ENCODE peak calls at places on chromosomes 12 and 14, in eight cellular contexts. One of them, this sample, is unnamed. For H3K4me1, the result is how much of the 10 kb centered on the place peaks cover.

GRCh38 chr12:121278450-121279375 is 17.8 kb downstream of the CAMKK2 start:
- DNase-seq in stomach: no peak
- DNase-seq in HepG2: no peak
- DNase-seq in lung: peak
- DNase-seq in ascending aorta: no peak
- DNase-seq in upper lobe of right lung: no peak
- DNase-seq in uterus: no peak
- DNase-seq in esophagus squamous epithelium: no peak
- DNase-seq in this sample: peak

GRCh38 chr14:23638414-23639047 is 2.4 kb downstream of the DHRS2 start:
- DNase-seq in stomach: no peak
- DNase-seq in HepG2: peak
- DNase-seq in lung: no peak
- DNase-seq in ascending aorta: no peak
- DNase-seq in upper lobe of right lung: no peak
- DNase-seq in uterus: no peak
- DNase-seq in esophagus squamous epithelium: no peak
- DNase-seq in this sample: no peak

GRCh38 chr14:100290607-100291304 is 15.5 kb downstream of the SLC25A29 start:
- DNase-seq in stomach: no peak
- DNase-seq in HepG2: peak
- DNase-seq in lung: no peak
- DNase-seq in ascending aorta: peak
- DNase-seq in upper lobe of right lung: peak
- DNase-seq in uterus: peak
- DNase-seq in esophagus squamous epithelium: no peak
- DNase-seq in this sample: no peak

GRCh38 chr12:30701056-30701455 is 5.4 kb upstream of the IPO8 start:
- DNase-seq in stomach: no peak
- DNase-seq in HepG2: no peak
- DNase-seq in lung: no peak
- DNase-seq in ascending aorta: no peak
- DNase-seq in upper lobe of right lung: no peak
- DNase-seq in uterus: no peak
- DNase-seq in esophagus squamous epithelium: no peak
- DNase-seq in this sample: no peak

GRCh38 chr14:69882086-69882864 is 3.1 kb downstream of the SMOC1 start:
- DNase-seq in stomach: no peak
- DNase-seq in HepG2: no peak
- DNase-seq in lung: no peak
- DNase-seq in ascending aorta: no peak
- DNase-seq in upper lobe of right lung: no peak
- DNase-seq in uterus: no peak
- DNase-seq in esophagus squamous epithelium: no peak
- DNase-seq in this sample: no peak

GRCh38 chr12:104296718-104297117 is 6.8 kb upstream of the EID3 start:
- DNase-seq in stomach: no peak
- DNase-seq in HepG2: no peak
- DNase-seq in lung: no peak
- DNase-seq in ascending aorta: no peak
- DNase-seq in upper lobe of right lung: no peak
- DNase-seq in uterus: no peak
- DNase-seq in esophagus squamous epithelium: no peak
- DNase-seq in this sample: no peak

GRCh38 chr12:131833896-131834641 is 5.9 kb downstream of the MMP17 start:
- DNase-seq in stomach: no peak
- DNase-seq in HepG2: no peak
- DNase-seq in lung: no peak
- DNase-seq in ascending aorta: no peak
- DNase-seq in upper lobe of right lung: no peak
- DNase-seq in uterus: no peak
- DNase-seq in esophagus squamous epithelium: no peak
- DNase-seq in this sample: no peak

GRCh38 chr14:75631453-75631831 is 29.2 kb downstream of the ERG28 start:
- DNase-seq in stomach: no peak
- DNase-seq in HepG2: no peak
- DNase-seq in lung: no peak
- DNase-seq in ascending aorta: no peak
- DNase-seq in upper lobe of right lung: no peak
- DNase-seq in uterus: no peak
- DNase-seq in esophagus squamous epithelium: no peak
- DNase-seq in this sample: no peak

GRCh38 chr12:108666326-108666995 is 32.8 kb upstream of the SELPLG start:
- DNase-seq in stomach: no peak
- DNase-seq in HepG2: peak
- DNase-seq in lung: no peak
- DNase-seq in ascending aorta: no peak
- DNase-seq in upper lobe of right lung: no peak
- DNase-seq in uterus: peak
- DNase-seq in esophagus squamous epithelium: no peak
- DNase-seq in this sample: peak

GRCh38 chr14:65110525-65110924 is 8.2 kb upstream of the MAX start:
- DNase-seq in stomach: no peak
- DNase-seq in HepG2: no peak
- DNase-seq in lung: no peak
- DNase-seq in ascending aorta: no peak
- DNase-seq in upper lobe of right lung: no peak
- DNase-seq in uterus: no peak
- DNase-seq in esophagus squamous epithelium: no peak
- DNase-seq in this sample: no peak

GRCh38 chr12:120801146-120801545 is 75.5 kb downstream of the ACADS start:
- DNase-seq in stomach: no peak
- DNase-seq in HepG2: no peak
- DNase-seq in lung: no peak
- DNase-seq in ascending aorta: no peak
- DNase-seq in upper lobe of right lung: no peak
- DNase-seq in uterus: no peak
- DNase-seq in esophagus squamous epithelium: no peak
- DNase-seq in this sample: no peak

GRCh38 chr14:26773906-26774593 is 176.2 kb upstream of the NOVA1 start:
- DNase-seq in stomach: no peak
- DNase-seq in HepG2: no peak
- DNase-seq in lung: no peak
- DNase-seq in ascending aorta: no peak
- DNase-seq in upper lobe of right lung: no peak
- DNase-seq in uterus: no peak
- DNase-seq in esophagus squamous epithelium: no peak
- DNase-seq in this sample: no peak

GRCh38 chr14:26775765-26776577 is 178.1 kb upstream of the NOVA1 start:
- DNase-seq in stomach: no peak
- DNase-seq in HepG2: no peak
- DNase-seq in lung: no peak
- DNase-seq in ascending aorta: no peak
- DNase-seq in upper lobe of right lung: no peak
- DNase-seq in uterus: no peak
- DNase-seq in esophagus squamous epithelium: no peak
- DNase-seq in this sample: no peak
- H3K4me3 ChIP-seq in stomach: no peak
- H3K4me3 ChIP-seq in HepG2: no peak
- H3K4me3 ChIP-seq in lung: no peak
- H3K4me3 ChIP-seq in ascending aorta: no peak
- H3K4me3 ChIP-seq in upper lobe of right lung: no peak
- H3K4me3 ChIP-seq in uterus: no peak
- H3K4me3 ChIP-seq in esophagus squamous epithelium: no peak
- H3K4me3 ChIP-seq in this sample: no peak

DNA sequence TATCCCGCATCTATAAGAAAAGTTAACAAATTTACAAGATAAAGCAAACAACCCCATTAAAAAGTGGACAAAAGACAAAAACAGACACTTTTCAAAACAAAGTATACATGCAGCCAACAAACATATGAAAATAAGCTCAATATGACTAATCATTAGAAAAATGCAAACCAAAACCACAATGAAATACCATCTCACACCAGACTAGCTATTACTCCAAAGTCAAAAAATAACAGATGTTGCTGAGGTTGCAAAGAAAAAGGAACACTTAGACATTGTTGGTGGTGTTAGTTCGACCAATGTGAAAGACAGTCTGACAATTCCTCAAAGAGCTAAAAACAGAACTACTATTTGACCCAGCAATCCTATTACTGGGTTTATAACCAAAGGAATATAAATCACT is 968.6 kb upstream of the USP15 start:
- DNase-seq in stomach: no peak
- DNase-seq in HepG2: no peak
- DNase-seq in lung: no peak
- DNase-seq in ascending aorta: no peak
- DNase-seq in upper lobe of right lung: no peak
- DNase-seq in uterus: no peak
- DNase-seq in esophagus squamous epithelium: no peak
- DNase-seq in this sample: no peak
- H3K4me1 ChIP-seq in stomach: under half
- H3K4me1 ChIP-seq in HepG2: under half
- H3K4me1 ChIP-seq in lung: under half
- H3K4me1 ChIP-seq in ascending aorta: under half
- H3K4me1 ChIP-seq in upper lobe of right lung: under half
- H3K4me1 ChIP-seq in uterus: under half
- H3K4me1 ChIP-seq in esophagus squamous epithelium: under half
- H3K4me1 ChIP-seq in this sample: under half

GRCh38 chr12:6602526-6602925 is 4.7 kb downstream of the CHD4 start:
- DNase-seq in stomach: no peak
- DNase-seq in HepG2: no peak
- DNase-seq in lung: no peak
- DNase-seq in ascending aorta: no peak
- DNase-seq in upper lobe of right lung: no peak
- DNase-seq in uterus: no peak
- DNase-seq in esophagus squamous epithelium: no peak
- DNase-seq in this sample: no peak
- H3K27ac ChIP-seq in stomach: peak
- H3K27ac ChIP-seq in HepG2: no peak
- H3K27ac ChIP-seq in lung: no peak
- H3K27ac ChIP-seq in ascending aorta: peak
- H3K27ac ChIP-seq in upper lobe of right lung: peak
- H3K27ac ChIP-seq in uterus: peak
- H3K27ac ChIP-seq in esophagus squamous epithelium: peak
- H3K27ac ChIP-seq in this sample: no peak

DNA sequence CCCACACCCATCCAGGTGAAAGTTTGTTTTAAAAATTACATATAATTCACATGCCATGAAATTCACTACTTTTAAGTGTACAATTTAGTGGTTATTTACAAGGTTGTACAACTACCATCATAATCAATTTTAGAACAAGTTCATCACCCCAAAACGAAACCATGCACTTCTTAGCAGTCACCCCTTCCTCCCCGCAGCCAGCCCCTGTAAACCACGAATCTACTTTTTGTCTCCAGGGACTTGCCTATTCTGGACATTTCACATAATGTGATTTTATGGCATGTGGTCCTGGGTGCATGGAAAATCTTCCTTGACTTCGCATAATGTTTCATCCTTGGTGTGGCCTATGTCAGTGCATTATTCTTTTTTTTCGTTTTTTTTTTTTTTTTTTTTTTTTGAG is 19.2 kb upstream of the TRAF3 start:
- DNase-seq in stomach: no peak
- DNase-seq in HepG2: no peak
- DNase-seq in lung: no peak
- DNase-seq in ascending aorta: no peak
- DNase-seq in upper lobe of right lung: no peak
- DNase-seq in uterus: no peak
- DNase-seq in esophagus squamous epithelium: no peak
- DNase-seq in this sample: no peak
- H3K4me3 ChIP-seq in stomach: no peak
- H3K4me3 ChIP-seq in HepG2: no peak
- H3K4me3 ChIP-seq in lung: no peak
- H3K4me3 ChIP-seq in ascending aorta: no peak
- H3K4me3 ChIP-seq in upper lobe of right lung: no peak
- H3K4me3 ChIP-seq in uterus: no peak
- H3K4me3 ChIP-seq in esophagus squamous epithelium: no peak
- H3K4me3 ChIP-seq in this sample: no peak

DNA sequence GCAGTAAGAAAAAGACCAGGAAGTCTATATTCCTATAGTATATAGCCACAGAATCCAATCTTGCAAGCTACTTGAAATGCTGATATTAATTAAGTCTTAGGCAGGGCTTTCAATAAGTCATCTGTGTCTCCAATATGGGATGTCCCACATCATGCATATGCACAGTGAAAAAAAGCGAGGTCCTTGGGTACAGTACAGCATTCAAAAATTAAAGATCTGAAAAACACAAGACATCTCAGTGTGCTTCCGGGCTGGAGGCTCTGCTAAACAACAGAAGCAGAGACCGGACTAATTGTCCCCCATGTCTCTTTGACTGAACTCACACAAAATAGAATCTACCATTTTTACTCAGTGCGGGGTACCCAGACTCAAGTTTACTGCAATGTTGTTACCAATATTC is 156.0 kb downstream of the DAD1 start:
- DNase-seq in stomach: no peak
- DNase-seq in HepG2: no peak
- DNase-seq in lung: no peak
- DNase-seq in ascending aorta: no peak
- DNase-seq in upper lobe of right lung: no peak
- DNase-seq in uterus: no peak
- DNase-seq in esophagus squamous epithelium: no peak
- DNase-seq in this sample: no peak
- H3K4me1 ChIP-seq in stomach: under half
- H3K4me1 ChIP-seq in HepG2: under half
- H3K4me1 ChIP-seq in lung: under half
- H3K4me1 ChIP-seq in ascending aorta: under half
- H3K4me1 ChIP-seq in upper lobe of right lung: under half
- H3K4me1 ChIP-seq in uterus: under half
- H3K4me1 ChIP-seq in esophagus squamous epithelium: half or more
- H3K4me1 ChIP-seq in this sample: under half

GRCh38 chr12:64582862-64583261 is 27.4 kb upstream of the RASSF3 start:
- DNase-seq in stomach: no peak
- DNase-seq in HepG2: no peak
- DNase-seq in lung: no peak
- DNase-seq in ascending aorta: no peak
- DNase-seq in upper lobe of right lung: no peak
- DNase-seq in uterus: no peak
- DNase-seq in esophagus squamous epithelium: no peak
- DNase-seq in this sample: no peak
- H3K27ac ChIP-seq in stomach: no peak
- H3K27ac ChIP-seq in HepG2: no peak
- H3K27ac ChIP-seq in lung: no peak
- H3K27ac ChIP-seq in ascending aorta: no peak
- H3K27ac ChIP-seq in upper lobe of right lung: peak
- H3K27ac ChIP-seq in uterus: no peak
- H3K27ac ChIP-seq in esophagus squamous epithelium: peak
- H3K27ac ChIP-seq in this sample: peak